ENCODE peak calls at places on chromosome 10, in six cellular contexts. H is stimulated activated naive CD4-positive, alpha-beta T cell; L is heart left ventricle; K is uterus; D is transverse colon; F is osteocyte. M is an unnamed sample.

GRCh38 chr10:104403625-104404024 is 50.0 kb downstream of the CFAP58 start:
- DNase-seq in F (no peak), D (no peak), L (no peak), K (no peak), H (no peak), M (no peak)

GRCh38 chr10:7532723-7533498 is 122.1 kb upstream of the SFMBT2 start:
- DNase-seq in K (no peak), L (no peak), H (no peak), D (no peak), F (no peak), M (no peak)

GRCh38 chr10:91759581-91759986 is 38.6 kb upstream of the TNKS2 start:
- DNase-seq in D (no peak), K (no peak), F (no peak), L (no peak), H (no peak), M (no peak)

GRCh38 chr10:112461029-112461887 is 14.2 kb downstream of the VTI1A start:
- DNase-seq in L (no peak), H (no peak), F (no peak), D (no peak), K (no peak), M (no peak)

GRCh38 chr10:116888380-116889055 is 39.2 kb downstream of the ENO4 start:
- DNase-seq in F (no peak), H (no peak), L (peak), D (peak), K (peak), M (no peak)

GRCh38 chr10:95214369-95214768 is 20.3 kb downstream of the ACSM6 start:
- DNase-seq in L (no peak), D (no peak), H (no peak), F (no peak), K (no peak), M (no peak)

GRCh38 chr10:124592736-124593430 is 131.3 kb downstream of the LHPP start:
- DNase-seq in K (no peak), H (no peak), F (no peak), L (peak), D (no peak), M (no peak)

GRCh38 chr10:127012769-127013152 is 107.5 kb downstream of the DOCK1 start:
- DNase-seq in K (no peak), D (peak), H (no peak), L (peak), F (no peak), M (no peak)

GRCh38 chr10:60531006-60531405 is 141.3 kb upstream of the ANK3 start:
- DNase-seq in D (no peak), L (no peak), H (no peak), K (no peak), F (no peak), M (no peak)

M was measured in ovary.